ENCODE peak calls at places on chromosomes 11 and 22, in seven cellular contexts. F is BJ, B is fibroblast of pulmonary artery, E is transverse colon, X is mucosa of descending colon, R is choroid plexus epithelial cell, H is ovary. T is an unnamed sample.

GRCh38 chr11:109071712-109072524 is 350.1 kb upstream of the C11orf87 start:
- DNase-seq in F (no peak), B (peak; percentile 95), E (no peak), X (no peak), R (peak; percentile 86), H (peak; percentile 12), T (peak; percentile 98)

GRCh38 chr11:72446929-72447753 is 12.8 kb upstream of the CLPB start:
- DNase-seq in F (no peak), B (peak; percentile 80), E (no peak), X (no peak), R (peak; percentile 86), H (no peak), T (peak; percentile 80)

GRCh38 chr22:17913705-17914282 is 110.6 kb downstream of the MICAL3 start:
- DNase-seq in F (no peak), B (no peak), E (no peak), X (no peak), R (no peak), H (no peak), T (no peak)

GRCh38 chr11:100403817-100404216 is 283.3 kb upstream of the ARHGAP42 start:
- DNase-seq in F (peak; percentile 37), B (peak; percentile 46), E (no peak), X (no peak), R (peak; percentile 86), H (no peak), T (peak; percentile 28)

GRCh38 chr11:73629907-73630306 is 16.5 kb upstream of the PLEKHB1 start:
- DNase-seq in F (no peak), B (no peak), E (no peak), X (no peak), R (no peak), H (no peak), T (no peak)

GRCh38 chr11:65429724-65430405 is 7.3 kb downstream of the NEAT1 start:
- DNase-seq in F (no peak), B (peak; percentile 92), E (peak; percentile 82), X (peak; percentile 88), R (peak; percentile 92), H (peak; percentile 76), T (peak; percentile 94)

GRCh38 chr11:6681949-6682348 is 1.2 kb downstream of the MRPL17 start:
- DNase-seq in F (no peak), B (peak; percentile 38), E (no peak), X (no peak), R (peak; percentile 40), H (no peak), T (no peak)

GRCh38 chr11:46762248-46762647 is 43.2 kb downstream of the F2 start:
- DNase-seq in F (no peak), B (no peak), E (no peak), X (no peak), R (peak; percentile 15), H (no peak), T (no peak)

GRCh38 chr22:35347462-35347861 is 33.4 kb upstream of the HMOX1 start:
- DNase-seq in F (no peak), B (no peak), E (no peak), X (peak; percentile 45), R (no peak), H (no peak), T (no peak)

GRCh38 chr11:113693030-113693429 is 13.1 kb downstream of the TMPRSS5 start:
- DNase-seq in F (no peak), B (no peak), E (no peak), X (no peak), R (no peak), H (no peak), T (no peak)

GRCh38 chr22:17493384-17493981 is 69.8 kb upstream of the SLC25A18 start:
- DNase-seq in F (no peak), B (no peak), E (no peak), X (no peak), R (no peak), H (no peak), T (no peak)

GRCh38 chr22:20155330-20156041 is 4.6 kb upstream of the CCDC188 start:
- DNase-seq in F (no peak), B (peak; percentile 12), E (no peak), X (peak; percentile 67), R (peak; percentile 50), H (no peak), T (peak; percentile 39)

GRCh38 chr11:115623021-115623451 is 118.8 kb upstream of the CADM1 start:
- DNase-seq in F (peak; percentile 93), B (peak; percentile 59), E (peak; percentile 59), X (peak; percentile 69), R (peak; percentile 78), H (peak; percentile 70), T (peak; percentile 32)

GRCh38 chr11:1116666-1117390 is 40.9 kb upstream of the MUC5AC start:
- DNase-seq in F (no peak), B (no peak), E (peak; percentile 4), X (no peak), R (no peak), H (no peak), T (no peak)

GRCh38 chr22:21778705-21779363 is 43.2 kb upstream of the YPEL1 start:
- DNase-seq in F (peak; percentile 19), B (peak; percentile 65), E (no peak), X (no peak), R (peak; percentile 90), H (no peak), T (peak; percentile 74)

GRCh38 chr11:113907155-113907554 is 2.6 kb downstream of the HTR3B start:
- DNase-seq in F (no peak), B (no peak), E (no peak), X (no peak), R (no peak), H (no peak), T (no peak)

GRCh38 chr22:43128928-43129424 is 14.2 kb downstream of the MCAT start:
- DNase-seq in F (no peak), B (no peak), E (peak; percentile 77), X (peak; percentile 88), R (no peak), H (no peak), T (no peak)

GRCh38 chr22:19519041-19519926 is 4.9 kb downstream of the CLDN5 start:
- DNase-seq in F (no peak), B (no peak), E (no peak), X (no peak), R (no peak), H (no peak), T (no peak)

GRCh38 chr11:78654071-78654470 is 79.4 kb upstream of the NARS2 start:
- DNase-seq in F (no peak), B (no peak), E (no peak), X (no peak), R (no peak), H (no peak), T (no peak)

GRCh38 chr11:121446752-121447156 is 5.4 kb upstream of the SORL1 start:
- DNase-seq in F (no peak), B (peak; percentile 17), E (no peak), X (no peak), R (peak; percentile 47), H (no peak), T (peak; percentile 21)
- TF ChIP-seq CTCF in F (peak; percentile 30), B (peak; percentile 13), E (no peak), X (no peak), R (peak; percentile 46), H (no peak), T (peak; percentile 20)

DNA sequence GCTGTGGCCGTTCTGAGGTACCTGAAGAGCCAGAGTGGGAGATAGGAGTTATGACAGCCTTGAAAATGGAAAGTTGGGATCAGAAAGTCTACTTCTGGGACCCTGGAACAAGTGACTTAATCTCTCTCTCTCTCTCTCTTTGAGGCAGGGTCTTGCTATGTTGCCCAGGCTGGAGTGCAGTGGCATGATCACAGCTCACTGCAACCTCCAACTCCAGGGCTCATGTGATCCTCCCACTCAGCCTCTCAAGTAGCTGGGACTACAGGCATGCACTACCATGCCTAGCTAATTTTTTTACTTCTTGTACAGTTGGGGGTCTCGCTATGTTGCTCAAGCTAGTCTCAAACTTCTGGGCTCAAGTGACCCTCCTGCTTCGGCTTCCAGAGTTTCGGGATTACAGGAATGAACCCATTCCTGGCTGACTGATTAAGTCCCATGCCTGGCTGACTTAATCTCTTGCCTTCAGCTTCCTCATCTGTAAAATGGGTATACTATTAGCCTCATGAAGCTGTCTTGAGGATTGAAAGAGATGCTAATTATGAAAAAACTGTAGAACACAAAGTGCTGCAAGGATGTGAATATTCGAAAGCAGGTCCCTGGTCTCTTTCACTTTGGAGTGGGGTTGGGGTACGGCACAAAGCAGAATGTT is 87.7 kb downstream of the UBASH3B start:
- DNase-seq in F (no peak), B (no peak), E (no peak), X (no peak), R (no peak), H (no peak), T (no peak)
- H3K4me3 ChIP-seq in F (no peak overlapping the region), B (no peak overlapping the region), E (no peak overlapping the region), X (no peak overlapping the region), R (no peak overlapping the region), H (no peak overlapping the region), T (no peak overlapping the region)

GRCh38 chr11:63686912-63687311 is 5.6 kb downstream of the RTN3 start:
- DNase-seq in F (no peak), B (no peak), E (no peak), X (no peak), R (no peak), H (no peak), T (no peak)

GRCh38 chr11:63680842-63681207 is 475 bp upstream of the RTN3 start:
- DNase-seq in F (no peak), B (no peak), E (no peak), X (no peak), R (no peak), H (no peak), T (no peak)

GRCh38 chr11:63681208-63682044 is at the start of gene RTN3:
- DNase-seq in F (peak; percentile 96), B (peak; percentile 99), E (peak; percentile 99), X (peak; percentile 99), R (peak; percentile 99), H (peak; percentile 99), T (peak; percentile 98)

GRCh38 chr11:63683133-63683991 is 2.1 kb downstream of the RTN3 start:
- DNase-seq in F (no peak), B (peak; percentile 44), E (no peak), X (no peak), R (no peak), H (no peak), T (peak; percentile 70)

DNA sequence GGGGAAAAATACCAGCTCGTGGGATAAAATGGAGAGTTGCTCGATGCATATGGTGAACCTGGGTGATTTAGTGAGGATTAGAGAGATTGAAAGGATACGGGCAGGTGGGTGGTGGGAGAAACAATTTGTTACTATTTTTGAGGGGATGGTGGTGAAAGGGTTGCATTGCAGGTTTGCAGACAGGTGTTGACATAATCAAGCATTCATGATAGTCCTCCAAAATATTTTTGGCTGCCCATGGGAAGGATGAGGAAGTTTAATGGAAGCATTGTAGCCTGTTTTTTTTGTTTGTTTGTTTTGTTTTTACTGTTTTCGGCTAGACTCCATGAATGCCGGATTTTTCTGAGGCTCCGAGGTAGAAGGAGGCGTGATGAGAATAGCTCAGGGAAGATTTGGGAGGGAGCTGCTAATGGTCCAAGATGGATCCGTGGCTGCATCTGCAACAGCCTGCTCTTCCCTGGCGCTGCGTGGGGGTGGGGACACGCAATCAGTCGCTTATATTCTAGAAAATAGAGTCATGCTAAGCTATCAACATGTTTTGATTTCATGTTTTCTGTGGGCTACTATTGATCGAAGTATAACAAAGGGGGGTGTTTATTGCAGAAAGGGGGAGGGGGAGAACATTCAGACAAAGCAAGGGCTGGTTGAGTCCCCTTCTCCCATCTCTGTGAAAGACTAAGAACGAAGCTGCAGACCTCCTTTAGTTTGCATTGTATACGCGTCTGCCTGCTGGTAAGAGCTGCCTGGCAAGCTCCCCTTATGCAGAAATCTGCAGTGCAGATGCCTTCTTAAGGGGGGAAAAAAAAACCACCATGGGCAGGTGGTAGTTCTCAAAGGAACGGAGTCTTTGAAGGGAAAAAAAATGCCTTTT is 980 bp downstream of the RTN3 start:
- DNase-seq in F (no peak), B (peak; percentile 24), E (peak; percentile 48), X (no peak), R (no peak), H (peak; percentile 43), T (no peak)
- TF ChIP-seq CTCF in F (no peak), B (no peak), E (peak; percentile 22), X (no peak), R (no peak), H (peak; percentile 12), T (no peak)

GRCh38 chr22:37545703-37546435 is 14.4 kb upstream of the CDC42EP1 start:
- DNase-seq in F (peak; percentile 71), B (peak; percentile 99), E (peak; percentile 92), X (peak; percentile 94), R (peak; percentile 97), H (peak; percentile 95), T (peak; percentile 97)
- H3K4me3 ChIP-seq in F (peak overlapping the region; percentile 33), B (peak overlapping the region; percentile 39), E (no peak overlapping the region), X (no peak overlapping the region), R (peak overlapping the region; percentile 45), H (peak overlapping the region; percentile 21), T (peak overlapping the region; percentile 28)